ENCODE peak calls at places on chromosomes 11 and 22, in eight cellular contexts. One of them, this sample, is unnamed.

GRCh38 chr11:47328449-47329390 is 23.8 kb downstream of the MYBPC3 start:
- DNase-seq in colonic mucosa: no peak
- DNase-seq in AG10803: no peak
- DNase-seq in spleen: peak
- DNase-seq in GM12878: peak
- DNase-seq in heart left ventricle: peak
- DNase-seq in sigmoid colon: no peak
- DNase-seq in GM12864: peak
- DNase-seq in this sample: no peak

GRCh38 chr22:27299181-27300085 is 502.1 kb downstream of the MN1 start:
- DNase-seq in colonic mucosa: no peak
- DNase-seq in AG10803: no peak
- DNase-seq in spleen: no peak
- DNase-seq in GM12878: no peak
- DNase-seq in heart left ventricle: no peak
- DNase-seq in sigmoid colon: no peak
- DNase-seq in GM12864: no peak
- DNase-seq in this sample: no peak

GRCh38 chr11:61042961-61043540 is 59.2 kb upstream of the CD5 start:
- DNase-seq in colonic mucosa: no peak
- DNase-seq in AG10803: no peak
- DNase-seq in spleen: peak
- DNase-seq in GM12878: peak
- DNase-seq in heart left ventricle: no peak
- DNase-seq in sigmoid colon: no peak
- DNase-seq in GM12864: no peak
- DNase-seq in this sample: no peak

GRCh38 chr11:2700415-2701211 is 819 bp upstream of the KCNQ1OT1 start:
- DNase-seq in colonic mucosa: peak
- DNase-seq in AG10803: peak
- DNase-seq in spleen: peak
- DNase-seq in GM12878: peak
- DNase-seq in heart left ventricle: peak
- DNase-seq in sigmoid colon: peak
- DNase-seq in GM12864: peak
- DNase-seq in this sample: peak

GRCh38 chr22:42340695-42341383 is 70.4 kb upstream of the TCF20 start:
- DNase-seq in colonic mucosa: no peak
- DNase-seq in AG10803: no peak
- DNase-seq in spleen: no peak
- DNase-seq in GM12878: no peak
- DNase-seq in heart left ventricle: no peak
- DNase-seq in sigmoid colon: peak
- DNase-seq in GM12864: no peak
- DNase-seq in this sample: no peak

GRCh38 chr11:94975599-94975998 is 2.1 kb downstream of the KDM4D start:
- DNase-seq in colonic mucosa: no peak
- DNase-seq in AG10803: no peak
- DNase-seq in spleen: no peak
- DNase-seq in GM12878: no peak
- DNase-seq in heart left ventricle: no peak
- DNase-seq in sigmoid colon: no peak
- DNase-seq in GM12864: no peak
- DNase-seq in this sample: no peak

GRCh38 chr11:66070604-66071325 is 693 bp downstream of the PACS1 start:
- DNase-seq in colonic mucosa: peak
- DNase-seq in AG10803: peak
- DNase-seq in spleen: peak
- DNase-seq in GM12878: no peak
- DNase-seq in heart left ventricle: peak
- DNase-seq in sigmoid colon: peak
- DNase-seq in GM12864: no peak
- DNase-seq in this sample: peak

GRCh38 chr22:26673485-26673884 is 16.1 kb downstream of the MIAT start:
- DNase-seq in colonic mucosa: peak
- DNase-seq in AG10803: peak
- DNase-seq in spleen: no peak
- DNase-seq in GM12878: no peak
- DNase-seq in heart left ventricle: no peak
- DNase-seq in sigmoid colon: no peak
- DNase-seq in GM12864: no peak
- DNase-seq in this sample: peak

GRCh38 chr11:94938399-94939055 is 34.8 kb downstream of the CWC15 start:
- DNase-seq in colonic mucosa: no peak
- DNase-seq in AG10803: peak
- DNase-seq in spleen: no peak
- DNase-seq in GM12878: no peak
- DNase-seq in heart left ventricle: peak
- DNase-seq in sigmoid colon: peak
- DNase-seq in GM12864: no peak
- DNase-seq in this sample: peak

GRCh38 chr22:45468872-45469572 is 33.7 kb upstream of the FBLN1 start:
- DNase-seq in colonic mucosa: no peak
- DNase-seq in AG10803: peak
- DNase-seq in spleen: no peak
- DNase-seq in GM12878: no peak
- DNase-seq in heart left ventricle: no peak
- DNase-seq in sigmoid colon: no peak
- DNase-seq in GM12864: no peak
- DNase-seq in this sample: peak

GRCh38 chr11:8833568-8834275 is 77.3 kb upstream of the AKIP1 start:
- DNase-seq in colonic mucosa: no peak
- DNase-seq in AG10803: peak
- DNase-seq in spleen: no peak
- DNase-seq in GM12878: no peak
- DNase-seq in heart left ventricle: no peak
- DNase-seq in sigmoid colon: peak
- DNase-seq in GM12864: no peak
- DNase-seq in this sample: peak

GRCh38 chr11:65224939-65225283 is 36.9 kb upstream of the POLA2 start:
- DNase-seq in colonic mucosa: no peak
- DNase-seq in AG10803: peak
- DNase-seq in spleen: no peak
- DNase-seq in GM12878: no peak
- DNase-seq in heart left ventricle: no peak
- DNase-seq in sigmoid colon: peak
- DNase-seq in GM12864: no peak
- DNase-seq in this sample: peak

GRCh38 chr11:126765196-126765595 is 235.4 kb downstream of the KIRREL3 start:
- DNase-seq in colonic mucosa: no peak
- DNase-seq in AG10803: no peak
- DNase-seq in spleen: no peak
- DNase-seq in GM12878: no peak
- DNase-seq in heart left ventricle: no peak
- DNase-seq in sigmoid colon: no peak
- DNase-seq in GM12864: no peak
- DNase-seq in this sample: no peak

GRCh38 chr11:9385288-9385902 is 943 bp downstream of the IPO7 start:
- DNase-seq in colonic mucosa: no peak
- DNase-seq in AG10803: no peak
- DNase-seq in spleen: no peak
- DNase-seq in GM12878: no peak
- DNase-seq in heart left ventricle: no peak
- DNase-seq in sigmoid colon: no peak
- DNase-seq in GM12864: no peak
- DNase-seq in this sample: no peak

GRCh38 chr11:67439321-67440228 is 2.1 kb upstream of the PTPRCAP start:
- DNase-seq in colonic mucosa: peak
- DNase-seq in AG10803: peak
- DNase-seq in spleen: no peak
- DNase-seq in GM12878: no peak
- DNase-seq in heart left ventricle: no peak
- DNase-seq in sigmoid colon: no peak
- DNase-seq in GM12864: no peak
- DNase-seq in this sample: no peak

DNA sequence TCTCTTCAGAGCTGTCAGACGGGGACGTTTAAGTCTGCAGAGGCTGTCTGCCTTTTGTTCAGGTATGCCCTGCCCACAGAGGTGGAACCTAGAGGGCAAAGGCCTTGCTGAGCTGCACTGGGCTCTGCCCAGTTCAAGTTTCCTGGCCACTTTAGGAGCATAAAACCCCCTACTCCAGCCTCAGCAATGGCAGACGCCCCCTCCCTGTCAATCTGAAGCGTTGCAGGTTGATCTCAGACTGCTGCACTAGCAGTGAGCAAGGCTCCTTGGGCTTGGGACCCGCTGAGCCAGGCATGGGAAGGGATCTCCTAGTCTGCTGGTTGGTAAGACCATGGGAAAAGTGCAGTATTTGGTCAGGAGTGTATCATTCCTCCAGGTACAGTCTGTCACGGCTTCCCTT is 66.6 kb upstream of the TP53I11 start:
- DNase-seq in colonic mucosa: no peak
- DNase-seq in AG10803: no peak
- DNase-seq in spleen: no peak
- DNase-seq in GM12878: no peak
- DNase-seq in heart left ventricle: no peak
- DNase-seq in sigmoid colon: no peak
- DNase-seq in GM12864: no peak
- DNase-seq in this sample: no peak
- TF ChIP-seq CTCF in colonic mucosa: no peak
- TF ChIP-seq CTCF in AG10803: no peak
- TF ChIP-seq CTCF in spleen: no peak
- TF ChIP-seq CTCF in GM12878: no peak
- TF ChIP-seq CTCF in heart left ventricle: no peak
- TF ChIP-seq CTCF in sigmoid colon: no peak
- TF ChIP-seq CTCF in GM12864: peak
- TF ChIP-seq CTCF in this sample: no peak

GRCh38 chr22:46592390-46592872 is 27.8 kb upstream of the GRAMD4 start:
- DNase-seq in colonic mucosa: no peak
- DNase-seq in AG10803: peak
- DNase-seq in spleen: peak
- DNase-seq in GM12878: no peak
- DNase-seq in heart left ventricle: peak
- DNase-seq in sigmoid colon: peak
- DNase-seq in GM12864: peak
- DNase-seq in this sample: peak
- H3K4me3 ChIP-seq in colonic mucosa: no peak
- H3K4me3 ChIP-seq in AG10803: peak
- H3K4me3 ChIP-seq in spleen: no peak
- H3K4me3 ChIP-seq in GM12878: peak
- H3K4me3 ChIP-seq in heart left ventricle: no peak
- H3K4me3 ChIP-seq in sigmoid colon: no peak
- H3K4me3 ChIP-seq in GM12864: peak
- H3K4me3 ChIP-seq in this sample: peak

GRCh38 chr11:129375731-129376657 is at the start of gene BARX2:
- DNase-seq in colonic mucosa: peak
- DNase-seq in AG10803: peak
- DNase-seq in spleen: no peak
- DNase-seq in GM12878: no peak
- DNase-seq in heart left ventricle: no peak
- DNase-seq in sigmoid colon: no peak
- DNase-seq in GM12864: no peak
- DNase-seq in this sample: peak

GRCh38 chr11:129374993-129375721 is 491 bp upstream of the BARX2 start:
- DNase-seq in colonic mucosa: peak
- DNase-seq in AG10803: no peak
- DNase-seq in spleen: no peak
- DNase-seq in GM12878: no peak
- DNase-seq in heart left ventricle: no peak
- DNase-seq in sigmoid colon: no peak
- DNase-seq in GM12864: no peak
- DNase-seq in this sample: no peak

GRCh38 chr11:129373489-129373953 is 2.1 kb upstream of the BARX2 start:
- DNase-seq in colonic mucosa: no peak
- DNase-seq in AG10803: peak
- DNase-seq in spleen: no peak
- DNase-seq in GM12878: no peak
- DNase-seq in heart left ventricle: no peak
- DNase-seq in sigmoid colon: no peak
- DNase-seq in GM12864: no peak
- DNase-seq in this sample: peak

GRCh38 chr11:129372609-129373488 is 2.8 kb upstream of the BARX2 start:
- DNase-seq in colonic mucosa: no peak
- DNase-seq in AG10803: no peak
- DNase-seq in spleen: no peak
- DNase-seq in GM12878: no peak
- DNase-seq in heart left ventricle: no peak
- DNase-seq in sigmoid colon: no peak
- DNase-seq in GM12864: no peak
- DNase-seq in this sample: no peak

DNA sequence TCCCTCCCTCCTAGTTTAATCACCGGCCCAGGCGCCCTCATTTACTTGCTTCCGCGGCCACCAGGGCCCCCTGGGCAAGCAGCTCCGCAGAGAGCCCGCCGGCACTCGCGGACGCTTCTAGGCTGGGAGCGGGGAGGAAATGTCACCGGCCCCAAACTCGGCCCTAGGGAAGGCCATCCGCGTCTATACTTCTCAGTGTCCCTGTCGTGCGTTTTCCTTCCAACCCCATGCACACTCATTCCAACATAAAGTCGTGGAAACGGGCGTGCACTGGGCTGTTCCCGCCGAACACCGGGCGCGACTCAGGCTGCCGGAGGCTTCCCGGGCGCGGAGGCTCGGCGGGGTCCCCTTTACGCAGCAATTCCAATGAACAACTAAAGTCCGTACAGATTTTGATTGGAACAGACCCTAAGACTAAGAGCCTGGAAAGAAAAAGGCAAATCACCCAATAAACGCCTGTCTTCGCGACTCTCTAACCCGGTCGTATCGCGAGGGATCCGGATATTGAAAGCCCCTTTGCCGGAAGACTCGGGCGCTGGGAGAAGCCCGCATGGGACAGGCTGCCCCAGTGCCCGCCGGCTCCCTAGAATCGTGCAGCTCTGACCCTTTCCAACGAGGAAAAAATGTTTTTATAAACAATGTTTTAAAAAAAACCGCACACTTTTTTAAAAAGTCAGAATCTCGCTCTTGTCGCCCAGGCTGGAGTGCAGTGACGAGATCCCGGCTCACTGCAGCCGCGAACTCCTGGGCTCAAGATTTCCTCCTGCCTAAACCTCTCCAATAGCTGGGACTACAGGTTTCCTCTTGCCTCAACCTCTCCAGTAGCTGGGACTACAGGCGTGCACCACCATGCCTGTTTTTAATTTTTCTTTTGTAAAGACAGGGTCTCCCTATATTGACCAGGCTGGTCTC is 1.3 kb upstream of the BARX2 start:
- DNase-seq in colonic mucosa: peak
- DNase-seq in AG10803: no peak
- DNase-seq in spleen: no peak
- DNase-seq in GM12878: no peak
- DNase-seq in heart left ventricle: no peak
- DNase-seq in sigmoid colon: no peak
- DNase-seq in GM12864: no peak
- DNase-seq in this sample: no peak
- TF ChIP-seq CTCF in colonic mucosa: no peak
- TF ChIP-seq CTCF in AG10803: no peak
- TF ChIP-seq CTCF in spleen: no peak
- TF ChIP-seq CTCF in GM12878: no peak
- TF ChIP-seq CTCF in heart left ventricle: no peak
- TF ChIP-seq CTCF in sigmoid colon: no peak
- TF ChIP-seq CTCF in GM12864: no peak
- TF ChIP-seq CTCF in this sample: no peak

DNA sequence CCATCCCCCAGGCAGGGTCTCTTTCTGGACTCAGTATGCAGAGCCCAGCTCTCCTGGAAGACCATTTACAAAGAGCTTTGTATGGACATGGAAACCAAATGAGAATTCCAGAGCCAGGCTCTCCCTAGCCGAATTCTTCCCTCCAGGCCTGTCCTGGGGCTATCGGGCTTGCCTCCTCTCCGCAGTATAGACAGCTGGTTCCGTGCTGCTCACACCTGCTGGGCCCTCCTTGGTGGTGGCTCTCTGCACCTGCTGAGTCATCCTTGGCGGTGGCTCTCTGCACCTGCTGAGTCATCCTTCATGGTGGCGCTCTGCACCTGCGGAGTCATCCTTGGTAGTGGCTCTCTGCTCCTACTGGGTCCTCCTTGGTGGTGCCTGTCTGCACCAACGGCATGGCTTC is 743.5 kb downstream of the BRD1 start:
- DNase-seq in colonic mucosa: no peak
- DNase-seq in AG10803: no peak
- DNase-seq in spleen: peak
- DNase-seq in GM12878: no peak
- DNase-seq in heart left ventricle: no peak
- DNase-seq in sigmoid colon: peak
- DNase-seq in GM12864: no peak
- DNase-seq in this sample: no peak
- H3K4me3 ChIP-seq in colonic mucosa: no peak
- H3K4me3 ChIP-seq in AG10803: no peak
- H3K4me3 ChIP-seq in spleen: no peak
- H3K4me3 ChIP-seq in GM12878: no peak
- H3K4me3 ChIP-seq in heart left ventricle: no peak
- H3K4me3 ChIP-seq in sigmoid colon: no peak
- H3K4me3 ChIP-seq in GM12864: no peak
- H3K4me3 ChIP-seq in this sample: no peak